ENCODE peak calls at places on chromosomes 7 and 10, in eight cellular contexts. M, O, K, I, H, F, W and Q are unnamed samples.

GRCh38 chr10:97566338-97566986 is 6.1 kb upstream of the ANKRD2 start:
- DNase-seq in M (no peak), O (no peak), H (no peak), K (no peak), W (no peak), F (no peak), I (no peak), Q (no peak)

GRCh38 chr10:35822316-35822715 is 180.2 kb upstream of the FZD8 start:
- DNase-seq in O (peak), W (peak), K (peak), H (peak), I (peak), F (peak), M (no peak), Q (peak)

GRCh38 chr7:74061840-74062539 is 21.6 kb upstream of the LIMK1 start:
- DNase-seq in W (peak), F (peak), M (peak), I (peak), K (peak), H (peak), O (peak), Q (peak)

GRCh38 chr10:83078645-83079044 is 1060.7 kb upstream of the GHITM start:
- DNase-seq in O (no peak), K (no peak), H (no peak), W (no peak), F (no peak), I (no peak), M (no peak), Q (no peak)

GRCh38 chr10:118102116-118102515 is 55.4 kb upstream of the RAB11FIP2 start:
- DNase-seq in M (no peak), O (no peak), F (no peak), W (no peak), H (no peak), K (no peak), I (peak), Q (no peak)

GRCh38 chr10:103805781-103806180 is 49.6 kb downstream of the SH3PXD2A start:
- DNase-seq in M (no peak), W (no peak), I (no peak), F (no peak), O (no peak), K (no peak), H (no peak), Q (no peak)

GRCh38 chr10:124741281-124741921 is 2.8 kb downstream of the FAM53B start:
- DNase-seq in M (no peak), F (peak), O (no peak), W (peak), I (peak), H (peak), K (peak), Q (peak)

GRCh38 chr7:75878312-75878768 is 494 bp upstream of the RHBDD2 start:
- DNase-seq in M (no peak), F (no peak), I (no peak), O (no peak), W (no peak), H (no peak), K (no peak), Q (no peak)

GRCh38 chr7:158856883-158857668 is 718 bp downstream of the DYNC2I1 start:
- DNase-seq in W (no peak), O (no peak), M (no peak), I (no peak), K (no peak), F (no peak), H (no peak), Q (no peak)

GRCh38 chr10:99329238-99329890 is at the start of gene CNNM1:
- DNase-seq in O (no peak), I (peak), H (peak), W (peak), M (no peak), K (no peak), F (peak), Q (no peak)

GRCh38 chr10:34078798-34079470 is 736.2 kb downstream of the PARD3 start:
- DNase-seq in M (no peak), H (peak), W (peak), K (no peak), O (no peak), F (peak), I (peak), Q (peak)

GRCh38 chr10:89478085-89478738 is 57.2 kb downstream of the SLC16A12 start:
- DNase-seq in H (no peak), F (no peak), K (no peak), M (no peak), O (no peak), I (no peak), W (no peak), Q (no peak)
- TF ChIP-seq CTCF in H (no peak), F (no peak), K (no peak), M (no peak), O (no peak), I (no peak), W (no peak), Q (no peak)

DNA sequence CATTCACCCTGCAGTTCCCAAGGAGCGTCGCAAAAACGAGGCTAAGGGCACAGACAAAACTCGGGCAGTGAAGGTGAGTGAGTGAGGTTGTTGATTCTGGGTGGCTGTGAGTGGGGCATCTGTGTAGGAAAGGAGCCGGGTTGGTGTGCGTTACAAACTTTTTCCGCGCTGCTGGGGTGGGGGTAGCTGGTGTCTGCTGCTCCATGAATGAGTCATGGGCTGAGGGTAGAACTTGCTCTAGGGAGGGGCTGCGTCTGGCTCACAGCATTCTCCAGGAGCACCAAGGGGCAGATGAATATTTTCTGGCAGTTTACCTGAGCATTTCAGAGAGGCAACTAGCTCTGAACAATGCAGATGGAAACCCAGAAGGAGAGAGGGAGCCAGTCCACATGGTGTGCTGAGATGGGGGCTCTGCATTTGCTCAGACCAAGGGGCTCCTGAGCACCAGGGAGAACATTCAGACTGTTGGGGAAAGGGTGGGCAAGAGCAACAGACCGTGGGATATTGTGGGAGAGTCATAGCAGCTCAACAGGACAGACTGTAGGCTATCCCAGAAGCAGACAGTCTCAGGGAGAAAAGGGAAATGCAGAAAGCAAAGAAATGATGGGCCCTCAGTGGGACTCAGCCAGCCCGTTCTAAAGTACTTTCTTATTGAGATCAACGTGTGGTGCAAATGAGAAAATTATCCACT is 18.8 kb downstream of the NOBOX start:
- DNase-seq in F (peak), H (peak), I (peak), K (no peak), M (no peak), W (no peak), O (peak), Q (peak)
- H3K4me3 ChIP-seq in F (no peak), H (no peak), I (no peak), K (no peak), M (no peak), W (no peak), O (no peak), Q (no peak)

GRCh38 chr10:111430070-111430469 is 353.2 kb downstream of the ADRA2A start:
- DNase-seq in F (no peak), I (no peak), W (no peak), O (no peak), H (peak), K (no peak), M (no peak), Q (no peak)

GRCh38 chr10:111429288-111430028 is 352.6 kb downstream of the ADRA2A start:
- DNase-seq in M (no peak), K (no peak), I (peak), O (no peak), H (peak), F (no peak), W (no peak), Q (no peak)
- TF ChIP-seq CTCF in M (no peak), K (no peak), I (no peak), O (no peak), H (no peak), F (no peak), W (no peak), Q (no peak)

GRCh38 chr7:132318338-132319318 is 257.6 kb downstream of the PLXNA4 start:
- DNase-seq in W (peak), F (peak), I (peak), K (peak), O (peak), H (peak), M (no peak), Q (peak)
- H3K4me3 ChIP-seq in W (no peak), F (no peak), I (no peak), K (no peak), O (no peak), H (no peak), M (no peak), Q (no peak)

DNA sequence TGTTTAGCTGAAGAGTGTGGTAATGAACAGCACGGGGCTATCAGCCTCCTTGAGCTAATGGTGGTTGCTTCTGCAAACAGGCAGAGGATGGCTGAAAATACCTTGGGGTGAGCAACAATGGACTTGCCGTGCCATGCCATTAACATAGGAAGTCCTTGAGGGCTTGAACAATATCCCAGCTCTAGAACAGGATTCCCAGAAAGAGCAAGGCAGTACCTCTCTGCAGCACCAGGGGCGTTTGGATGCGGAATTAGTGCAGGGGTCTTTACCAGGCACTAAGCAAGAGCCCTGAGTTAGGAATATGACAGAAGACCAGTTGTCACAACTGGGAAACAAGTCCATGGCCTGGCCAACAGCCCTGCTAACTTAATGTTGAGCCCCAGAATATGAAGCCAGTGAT is 143.2 kb upstream of the COBL start:
- DNase-seq in O (no peak), M (no peak), H (no peak), K (no peak), W (no peak), F (no peak), I (no peak), Q (no peak)
- TF ChIP-seq CTCF in O (no peak), M (no peak), H (no peak), K (no peak), W (no peak), F (no peak), I (no peak), Q (no peak)

DNA sequence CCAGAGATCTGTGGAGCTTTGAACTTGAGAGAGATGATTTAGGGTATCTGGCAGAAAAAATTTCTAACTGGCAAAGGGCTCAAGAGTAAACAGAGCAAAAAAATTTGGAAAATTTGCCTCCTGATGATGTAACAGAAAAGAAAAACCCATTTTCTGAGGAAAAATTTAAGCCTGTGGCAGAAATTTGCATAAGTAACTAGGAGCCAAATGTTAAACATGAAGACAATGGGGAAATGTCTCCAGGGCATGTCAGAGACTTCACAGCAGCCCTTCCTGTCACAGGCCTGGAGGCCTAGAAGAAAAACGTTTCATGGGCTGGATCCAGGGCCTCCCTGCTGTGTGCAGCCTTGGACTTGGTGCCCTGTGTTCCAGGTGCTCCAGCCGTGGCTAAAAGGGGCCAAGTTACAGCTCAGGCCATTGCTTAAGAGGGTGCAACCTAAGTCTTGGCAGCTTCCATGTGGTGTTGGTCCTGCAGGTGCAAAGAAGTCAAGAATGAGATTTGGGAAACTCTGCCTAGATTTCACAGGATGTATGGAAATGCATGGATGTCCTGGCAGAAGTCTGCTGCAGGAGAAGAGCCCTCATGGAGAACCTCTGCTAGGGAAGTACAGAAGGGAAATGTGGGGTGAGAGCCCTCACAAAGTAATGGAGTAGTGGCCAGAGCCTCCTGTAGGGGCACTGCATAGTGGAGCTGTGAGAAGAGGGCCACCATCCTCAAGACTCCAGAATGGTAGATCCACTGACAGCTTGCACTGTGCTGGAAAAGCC is 8.1 kb downstream of the SEMA3D start:
- DNase-seq in I (peak), M (no peak), H (peak), W (no peak), O (no peak), K (no peak), F (no peak), Q (no peak)
- H3K4me3 ChIP-seq in I (no peak), M (no peak), H (no peak), W (no peak), O (no peak), K (no peak), F (no peak), Q (no peak)

GRCh38 chr7:101127460-101128039 is 646 bp downstream of the SERPINE1 start:
- DNase-seq in H (no peak), M (no peak), K (no peak), O (no peak), F (no peak), I (no peak), W (no peak), Q (peak)

GRCh38 chr7:101124376-101125056 is 2.4 kb upstream of the SERPINE1 start:
- DNase-seq in O (peak), M (no peak), I (peak), W (no peak), K (peak), F (peak), H (peak), Q (peak)

GRCh38 chr7:101125989-101126650 is 784 bp upstream of the SERPINE1 start:
- DNase-seq in M (no peak), F (peak), O (peak), H (peak), W (peak), I (peak), K (peak), Q (peak)

GRCh38 chr7:101128040-101128834 is 1.3 kb downstream of the SERPINE1 start:
- DNase-seq in M (no peak), W (no peak), O (no peak), I (no peak), K (no peak), H (no peak), F (peak), Q (peak)

DNA sequence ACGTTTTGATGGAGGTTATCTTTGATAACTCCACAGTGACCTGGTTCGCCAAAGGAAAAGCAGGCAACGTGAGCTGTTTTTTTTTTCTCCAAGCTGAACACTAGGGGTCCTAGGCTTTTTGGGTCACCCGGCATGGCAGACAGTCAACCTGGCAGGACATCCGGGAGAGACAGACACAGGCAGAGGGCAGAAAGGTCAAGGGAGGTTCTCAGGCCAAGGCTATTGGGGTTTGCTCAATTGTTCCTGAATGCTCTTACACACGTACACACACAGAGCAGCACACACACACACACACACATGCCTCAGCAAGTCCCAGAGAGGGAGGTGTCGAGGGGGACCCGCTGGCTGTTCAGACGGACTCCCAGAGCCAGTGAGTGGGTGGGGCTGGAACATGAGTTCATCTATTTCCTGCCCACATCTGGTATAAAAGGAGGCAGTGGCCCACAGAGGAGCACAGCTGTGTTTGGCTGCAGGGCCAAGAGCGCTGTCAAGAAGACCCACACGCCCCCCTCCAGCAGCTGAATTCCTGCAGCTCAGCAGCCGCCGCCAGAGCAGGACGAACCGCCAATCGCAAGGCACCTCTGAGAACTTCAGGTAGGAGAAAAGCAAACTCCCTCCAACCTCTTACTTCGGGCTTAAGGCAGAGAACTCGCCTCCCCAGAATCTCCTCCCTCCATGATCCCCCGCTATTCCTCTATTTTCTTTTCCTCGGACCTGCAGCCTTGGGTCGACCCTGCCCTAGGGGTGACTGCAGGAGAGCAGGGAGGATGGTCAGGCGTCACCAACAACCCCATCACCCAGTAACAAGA is at the start of gene SERPINE1:
- DNase-seq in H (peak), W (peak), K (peak), O (peak), F (peak), M (peak), I (peak), Q (peak)
- TF ChIP-seq CTCF in H (peak), W (no peak), K (peak), O (peak), F (no peak), M (no peak), I (peak), Q (peak)

GRCh38 chr10:114402233-114402632 is 2.1 kb downstream of the AFAP1L2 start:
- DNase-seq in W (no peak), H (no peak), K (no peak), O (no peak), I (no peak), F (peak), M (no peak), Q (no peak)

GRCh38 chr10:114404171-114405010 is at the start of gene AFAP1L2:
- DNase-seq in M (no peak), O (no peak), W (peak), K (no peak), F (peak), I (no peak), H (no peak), Q (no peak)

GRCh38 chr10:114402871-114403544 is 1.3 kb downstream of the AFAP1L2 start:
- DNase-seq in O (no peak), I (no peak), W (no peak), F (peak), H (no peak), K (no peak), M (no peak), Q (no peak)

GRCh38 chr10:114405011-114405350 is 679 bp upstream of the AFAP1L2 start:
- DNase-seq in F (peak), H (no peak), K (no peak), I (no peak), W (no peak), M (no peak), O (no peak), Q (no peak)

DNA sequence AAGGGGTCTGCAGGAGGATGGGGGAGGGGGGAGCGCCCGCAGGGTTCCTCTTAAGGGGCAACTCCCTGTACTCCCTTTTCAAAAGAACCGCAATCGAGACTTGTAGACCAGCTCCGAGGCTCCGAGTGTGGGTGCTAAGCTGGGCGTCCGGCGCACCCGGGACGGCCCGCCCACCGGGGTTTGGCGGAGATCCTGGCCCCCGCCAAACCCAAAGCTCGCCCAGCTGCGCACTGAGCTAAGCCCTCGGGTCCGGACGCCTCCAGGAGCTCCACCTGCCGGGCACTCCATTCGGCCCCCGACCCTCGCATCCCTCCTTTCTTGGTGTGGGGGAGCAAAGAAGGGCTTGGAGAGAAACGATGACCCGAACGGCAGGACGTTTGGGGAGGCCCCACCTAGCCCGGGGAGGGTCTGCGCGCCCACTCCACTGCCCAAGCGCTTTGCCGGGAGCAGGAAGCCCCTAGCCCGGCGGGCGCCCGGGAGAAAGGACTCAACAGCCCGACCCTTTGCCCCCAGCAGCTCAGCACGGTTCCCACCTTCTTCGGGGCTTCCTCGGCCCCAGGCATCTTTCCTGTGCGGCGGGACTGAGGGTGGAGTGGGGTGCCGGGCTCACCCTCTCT is 649 bp downstream of the AFAP1L2 start:
- DNase-seq in O (no peak), H (no peak), M (no peak), K (no peak), I (no peak), W (peak), F (peak), Q (no peak)
- H3K4me3 ChIP-seq in O (peak), H (peak), M (peak), K (no peak), I (peak), W (peak), F (peak), Q (peak)

GRCh38 chr7:110839866-110840265 is 251.1 kb upstream of the LRRN3 start:
- DNase-seq in O (no peak), M (no peak), F (peak), H (peak), W (no peak), K (peak), I (peak), Q (peak)
- TF ChIP-seq CTCF in O (no peak), M (no peak), F (no peak), H (no peak), W (peak), K (no peak), I (no peak), Q (peak)